ENCODE peak calls at places on chromosomes 5 and 9, in eight cellular contexts. G is epithelial cell of esophagus, P is astrocyte of the spinal cord, S is HL-60, T is upper lobe of left lung, R is pancreas, E is A673, O is brain microvascular endothelial cell. I is an unnamed sample.
A peak's percentile ranks its signal among the peaks of the same experiment; 100 is the strongest.

GRCh38 chr9:136703231-136703870 is 9.0 kb upstream of the DIPK1B start:
- DNase-seq in E (no peak), P (no peak), O (no peak), G (no peak), T (no peak), R (no peak), S (peak; percentile 82), I (no peak)

GRCh38 chr9:14400658-14400995 is 86.7 kb upstream of the NFIB start:
- DNase-seq in T (no peak), E (peak; percentile 83), G (peak; percentile 76), S (no peak), P (peak; percentile 82), R (no peak), O (peak; percentile 75), I (peak; percentile 85)

GRCh38 chr5:151298063-151298462 is 5.5 kb downstream of the SLC36A3 start:
- DNase-seq in G (peak; percentile 74), R (no peak), E (peak; percentile 61), P (no peak), O (peak; percentile 44), T (peak; percentile 74), S (peak; percentile 52), I (no peak)

GRCh38 chr9:123867971-123868370 is 62.0 kb downstream of the DENND1A start:
- DNase-seq in S (peak; percentile 13), R (no peak), P (no peak), E (no peak), G (no peak), O (no peak), T (no peak), I (no peak)

GRCh38 chr5:93517828-93518227 is 63.2 kb downstream of the NR2F1-AS1 start:
- DNase-seq in G (no peak), T (no peak), O (no peak), E (no peak), P (no peak), S (no peak), R (no peak), I (no peak)

GRCh38 chr5:132424167-132424935 is 54.8 kb downstream of the SLC22A5 start:
- DNase-seq in R (no peak), E (no peak), O (no peak), P (no peak), S (no peak), G (no peak), T (no peak), I (no peak)

GRCh38 chr5:127192836-127193341 is 97.7 kb upstream of the MEGF10 start:
- DNase-seq in T (no peak), R (no peak), G (no peak), O (no peak), E (no peak), P (no peak), S (no peak), I (no peak)

GRCh38 chr9:135522931-135523330 is 1.7 kb downstream of the LCN1 start:
- DNase-seq in P (no peak), O (no peak), S (no peak), G (no peak), T (no peak), E (no peak), R (no peak), I (no peak)

GRCh38 chr5:123083298-123083697 is 5.7 kb upstream of the PRDM6 start:
- DNase-seq in R (no peak), T (no peak), P (no peak), S (no peak), G (no peak), E (no peak), O (no peak), I (no peak)

GRCh38 chr5:132459031-132459982 is 31.3 kb downstream of the IRF1 start:
- DNase-seq in G (no peak), T (peak; percentile 73), S (peak; percentile 63), E (no peak), O (peak; percentile 71), P (peak; percentile 94), R (no peak), I (peak; percentile 91)

GRCh38 chr5:171450423-171451246 is 31.2 kb downstream of the FGF18 start:
- DNase-seq in G (peak; percentile 49), O (peak; percentile 60), R (no peak), E (no peak), S (no peak), T (no peak), P (peak; percentile 81), I (peak; percentile 46)

GRCh38 chr5:96691503-96692303 is 29.5 kb downstream of the CAST start:
- DNase-seq in G (peak; percentile 57), R (no peak), T (peak; percentile 55), O (no peak), E (no peak), S (no peak), P (no peak), I (no peak)

GRCh38 chr9:3080951-3081350 is 237.1 kb upstream of the PUM3 start:
- DNase-seq in E (no peak), G (peak; percentile 39), R (no peak), P (no peak), S (no peak), T (no peak), O (no peak), I (no peak)

GRCh38 chr5:151670074-151670686 is 16.5 kb downstream of the SPARC start:
- DNase-seq in S (no peak), G (no peak), E (no peak), P (no peak), T (no peak), O (no peak), R (no peak), I (no peak)

GRCh38 chr9:104906441-104907277 is 21.3 kb downstream of the ABCA1 start:
- DNase-seq in R (no peak), O (peak; percentile 42), G (peak; percentile 4), S (no peak), T (peak; percentile 49), E (no peak), P (peak; percentile 47), I (no peak)

GRCh38 chr5:150075806-150076205 is 10.5 kb downstream of the CSF1R start:
- DNase-seq in O (no peak), G (no peak), E (no peak), T (peak; percentile 8), S (no peak), P (no peak), R (no peak), I (no peak)
- TF ChIP-seq CTCF in O (no peak), G (no peak), E (no peak), T (no peak), S (no peak), P (peak; percentile 7), R (no peak), I (peak; percentile 8)

GRCh38 chr5:18744990-18745590 is 1110.8 kb downstream of the TAF11L14 start:
- DNase-seq in O (no peak), T (no peak), R (no peak), E (no peak), P (no peak), S (peak; percentile 63), G (no peak), I (no peak)
- H3K4me3 ChIP-seq in O (no peak overlapping the region), T (peak overlapping the region; percentile 43), R (peak overlapping the region; percentile 39), E (no peak overlapping the region), P (no peak overlapping the region), S (peak overlapping the region; percentile 63), G (no peak overlapping the region), I (no peak overlapping the region)

DNA sequence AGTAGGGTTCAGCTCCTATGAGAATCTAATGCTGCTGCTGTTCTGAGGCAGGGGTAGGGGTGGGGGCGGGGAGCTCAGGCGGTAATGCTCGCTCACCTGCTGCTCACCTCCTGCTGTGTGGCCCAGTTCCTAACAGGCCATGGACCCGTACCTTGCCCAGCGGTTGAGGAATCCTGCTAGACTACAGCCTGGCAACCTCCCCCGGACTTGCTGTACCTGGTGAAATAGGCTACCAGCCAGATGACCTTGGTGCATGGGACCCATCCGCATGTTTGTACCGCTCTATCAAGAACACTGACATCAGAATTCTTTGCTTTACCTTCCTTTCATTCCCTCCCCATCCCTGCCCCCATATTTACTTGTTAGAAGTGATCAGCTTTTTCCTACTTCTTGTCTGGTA is 15.3 kb downstream of the IL31RA start:
- DNase-seq in T (no peak), G (no peak), O (no peak), R (peak; percentile 42), S (no peak), P (no peak), E (no peak), I (no peak)
- TF ChIP-seq CTCF in T (no peak), G (no peak), O (no peak), R (no peak), S (no peak), P (no peak), E (no peak), I (no peak)

GRCh38 chr9:34587271-34587670 is 2.3 kb downstream of the CNTFR start:
- DNase-seq in G (no peak), R (no peak), S (no peak), P (no peak), E (no peak), T (no peak), O (no peak), I (no peak)

GRCh38 chr9:34589656-34590375 is at the start of gene CNTFR:
- DNase-seq in E (peak; percentile 58), R (no peak), P (no peak), S (no peak), T (no peak), O (no peak), G (peak; percentile 24), I (no peak)

GRCh38 chr9:34590376-34591090 is 1.0 kb upstream of the CNTFR start:
- DNase-seq in R (peak; percentile 71), T (no peak), S (no peak), G (peak; percentile 16), P (no peak), E (peak; percentile 44), O (no peak), I (no peak)

GRCh38 chr9:34589371-34589655 is 211 bp downstream of the CNTFR start:
- DNase-seq in R (no peak), T (no peak), S (no peak), G (no peak), P (no peak), E (no peak), O (no peak), I (no peak)

DNA sequence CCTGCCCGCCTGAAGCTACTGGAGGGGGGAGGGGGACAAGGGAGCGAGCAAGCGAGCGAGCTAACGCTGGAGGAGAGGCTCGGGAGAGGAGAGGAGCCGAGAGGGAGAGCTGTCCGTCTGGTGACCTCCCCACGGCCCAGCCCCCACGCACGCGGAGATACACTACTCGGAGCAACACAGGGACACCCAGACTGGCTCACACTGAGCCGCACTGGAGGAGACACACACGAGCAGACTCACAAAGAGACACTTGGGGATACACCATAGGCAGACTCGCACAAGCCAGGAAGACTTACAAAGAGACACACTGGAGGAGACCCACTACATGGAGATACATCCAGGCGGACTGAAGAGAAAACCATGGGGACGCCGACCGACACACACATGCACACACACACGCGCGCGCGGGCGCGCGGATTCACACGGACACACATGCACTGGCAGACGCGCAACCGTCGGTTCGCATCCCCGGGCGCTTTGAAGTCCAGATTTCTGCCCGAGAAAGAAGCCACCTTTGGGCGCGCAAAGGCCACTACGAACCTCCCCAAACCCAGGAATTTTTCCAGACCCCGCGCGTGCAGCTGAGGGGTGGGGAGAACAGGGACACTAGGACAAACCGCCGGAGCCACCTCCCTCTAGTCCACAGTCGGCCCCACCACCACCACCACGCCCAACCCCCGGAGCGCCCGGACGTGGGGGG is 703 bp downstream of the CNTFR start:
- DNase-seq in E (no peak), S (no peak), O (no peak), P (no peak), T (no peak), R (no peak), G (no peak), I (no peak)
- H3K4me3 ChIP-seq in E (peak overlapping the region; percentile 60), S (no peak overlapping the region), O (no peak overlapping the region), P (no peak overlapping the region), T (peak overlapping the region; percentile 46), R (peak overlapping the region; percentile 38), G (no peak overlapping the region), I (no peak overlapping the region)

GRCh38 chr5:65663804-65664521 is 39.1 kb downstream of the SHLD3 start:
- DNase-seq in T (no peak), O (no peak), R (no peak), G (peak; percentile 28), E (peak; percentile 13), P (peak; percentile 6), S (no peak), I (no peak)
- TF ChIP-seq CTCF in T (no peak), O (peak; percentile 63), R (peak; percentile 10), G (peak; percentile 58), E (peak; percentile 45), P (peak; percentile 48), S (no peak), I (peak; percentile 53)